ENCODE peak calls at places on chromosomes 11 and 22, in four cellular contexts. S, J, O and E are unnamed samples.

GRCh38 chr11:65500262-65501004 is 1.6 kb downstream of the MALAT1 start:
- DNase-seq in O (no peak), J (peak; percentile 50), S (peak; percentile 58), E (peak; percentile 20)

GRCh38 chr11:86624366-86624765 is 48.0 kb downstream of the ME3 start:
- DNase-seq in O (no peak), J (no peak), S (no peak), E (no peak)

GRCh38 chr22:28064941-28065340 is 145.9 kb upstream of the PITPNB start:
- DNase-seq in O (no peak), S (no peak), J (no peak), E (peak; percentile 16)

GRCh38 chr11:126415669-126416420 is 60.4 kb downstream of the ST3GAL4 start:
- DNase-seq in S (no peak), J (no peak), O (no peak), E (no peak)

GRCh38 chr11:70210051-70210501 is 7.0 kb downstream of the FADD start:
- DNase-seq in S (no peak), O (no peak), J (peak; percentile 66), E (peak; percentile 84)

GRCh38 chr22:31148516-31148915 is 8.2 kb upstream of the PLA2G3 start:
- DNase-seq in J (no peak), O (no peak), S (no peak), E (peak; percentile 14)

GRCh38 chr11:57648791-57649735 is 649 bp downstream of the YPEL4 start:
- DNase-seq in J (no peak), S (peak; percentile 48), O (no peak), E (no peak)

GRCh38 chr11:47523491-47524199 is 29.3 kb downstream of the CELF1 start:
- DNase-seq in J (peak; percentile 74), O (no peak), S (no peak), E (peak; percentile 75)

GRCh38 chr11:68014157-68014965 is 4.2 kb downstream of the ALDH3B1 start:
- DNase-seq in J (peak; percentile 97), O (peak; percentile 64), S (no peak), E (peak; percentile 73)

GRCh38 chr11:79269923-79270322 is 170.9 kb downstream of the TENM4 start:
- DNase-seq in J (no peak), O (no peak), S (no peak), E (no peak)

GRCh38 chr11:29989181-29989580 is 27.6 kb downstream of the KCNA4 start:
- DNase-seq in O (no peak), J (no peak), S (no peak), E (no peak)

GRCh38 chr11:63613517-63614135 is 607 bp downstream of the PLAAT3 start:
- DNase-seq in O (no peak), S (no peak), J (peak; percentile 34), E (no peak)

GRCh38 chr22:36298601-36299000 is 45.7 kb downstream of the APOL1 start:
- DNase-seq in J (no peak), O (no peak), S (no peak), E (no peak)

GRCh38 chr11:44016129-44016528 is 31.7 kb upstream of the ACCSL start:
- DNase-seq in J (peak; percentile 11), S (no peak), O (no peak), E (peak; percentile 64)

GRCh38 chr22:49764151-49764581 is 63.5 kb downstream of the BRD1 start:
- DNase-seq in S (no peak), O (no peak), J (no peak), E (no peak)

GRCh38 chr11:27469333-27469680 is 3.3 kb downstream of the LGR4 start:
- DNase-seq in J (no peak), S (no peak), O (no peak), E (no peak)

GRCh38 chr11:111731839-111732238 is 34.4 kb downstream of the PPP2R1B start:
- DNase-seq in O (no peak), J (no peak), S (no peak), E (no peak)

DNA sequence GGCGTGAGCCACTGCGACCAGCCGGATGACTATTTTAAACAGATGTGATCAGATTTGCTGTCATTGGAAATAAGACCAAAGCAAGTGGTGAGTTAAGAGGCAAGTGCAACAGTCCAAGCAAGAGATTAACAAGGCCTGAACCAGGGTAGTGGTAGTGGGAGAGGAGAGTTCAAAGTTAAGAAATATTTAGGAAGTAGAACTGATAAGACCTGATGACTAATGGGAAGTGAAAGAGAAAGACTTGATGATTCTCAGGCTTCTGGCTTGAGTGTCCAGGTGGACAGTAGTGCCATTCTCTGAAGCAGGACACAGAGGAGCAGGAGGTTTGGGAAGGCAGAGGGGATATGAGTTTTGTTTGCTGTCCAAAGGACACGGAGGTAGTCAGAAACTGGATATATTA is 7.2 kb downstream of the NDUFC2 start:
- DNase-seq in S (no peak), J (no peak), O (no peak), E (no peak)
- H3K79me2 ChIP-seq in S (peaks cover 17% of the 10 kb centered on the region), J (peaks cover 64% of the 10 kb centered on the region), O (peaks cover 67% of the 10 kb centered on the region), E (peaks cover 76% of the 10 kb centered on the region)

GRCh38 chr11:110289472-110289871 is 6.9 kb downstream of the RDX start:
- DNase-seq in J (no peak), O (no peak), S (no peak), E (peak; percentile 36)
- H3K79me2 ChIP-seq in J (peaks cover 100% of the 10 kb centered on the region), O (peaks cover 100% of the 10 kb centered on the region), S (peaks cover 44% of the 10 kb centered on the region), E (peaks cover 99% of the 10 kb centered on the region)

GRCh38 chr11:128515086-128515485 is 72.3 kb downstream of the ETS1 start:
- DNase-seq in O (no peak), J (no peak), S (no peak), E (no peak)
- H3K79me2 ChIP-seq in O (peaks cover 5% of the 10 kb centered on the region), J (peaks cover 100% of the 10 kb centered on the region), S (peaks cover 100% of the 10 kb centered on the region), E (peaks cover 100% of the 10 kb centered on the region)

DNA sequence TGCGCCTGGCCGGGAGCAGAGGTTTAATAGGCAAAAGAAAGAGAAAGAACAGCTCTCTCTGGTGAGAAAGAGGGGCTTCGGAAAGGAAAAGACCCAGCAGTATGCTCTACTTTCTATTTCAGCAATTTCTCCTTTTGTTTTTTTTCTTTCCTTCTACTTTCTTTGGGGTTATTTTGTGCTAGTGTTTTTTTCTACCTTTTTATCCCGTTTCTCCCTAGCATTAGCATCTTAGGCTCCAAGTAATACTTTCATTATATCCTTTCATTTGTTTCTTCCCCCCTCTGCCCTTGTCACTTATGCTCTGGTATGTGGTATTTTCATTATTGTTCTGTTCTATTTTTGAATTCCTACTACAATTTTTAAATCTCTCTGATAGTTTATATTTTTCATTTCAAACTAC is 4.5 kb downstream of the SNU13 start:
- DNase-seq in S (no peak), O (no peak), J (no peak), E (no peak)
- H3K79me2 ChIP-seq in S (peaks cover 94% of the 10 kb centered on the region), O (peaks cover 100% of the 10 kb centered on the region), J (peaks cover 98% of the 10 kb centered on the region), E (peaks cover 97% of the 10 kb centered on the region)

GRCh38 chr22:21621891-21622623 is 7.8 kb downstream of the YDJC start:
- DNase-seq in O (no peak), J (no peak), S (no peak), E (no peak)
- H3K79me2 ChIP-seq in O (peaks cover 74% of the 10 kb centered on the region), J (peaks cover 58% of the 10 kb centered on the region), S (peaks cover 67% of the 10 kb centered on the region), E (peaks cover 92% of the 10 kb centered on the region)

GRCh38 chr22:41541484-41541883 is 2.8 kb downstream of the POLR3H start:
- DNase-seq in O (no peak), S (no peak), J (no peak), E (no peak)

GRCh38 chr22:41538583-41538982 is 5.7 kb downstream of the POLR3H start:
- DNase-seq in S (no peak), O (no peak), J (no peak), E (no peak)

GRCh38 chr22:41540365-41540764 is 3.9 kb downstream of the POLR3H start:
- DNase-seq in O (no peak), S (no peak), J (no peak), E (no peak)

GRCh38 chr22:41539146-41540005 is 4.9 kb downstream of the POLR3H start:
- DNase-seq in O (no peak), S (no peak), J (no peak), E (no peak)

DNA sequence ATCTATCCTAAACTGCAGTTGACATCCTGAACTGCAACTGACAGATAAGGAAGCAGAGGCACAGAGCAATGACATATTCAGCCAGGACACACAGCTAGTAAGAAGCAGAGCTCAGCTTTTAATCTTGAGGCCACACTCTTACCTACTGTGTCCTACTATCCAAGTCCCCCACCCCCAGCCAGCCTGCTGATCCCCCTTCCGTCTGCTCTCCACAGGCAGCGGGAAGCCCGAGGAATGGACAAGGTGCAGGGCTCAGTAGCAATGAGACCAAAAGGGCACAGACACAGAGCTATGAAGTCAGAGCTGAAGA is 4.3 kb downstream of the POLR3H start:
- DNase-seq in S (no peak), J (no peak), O (no peak), E (no peak)
- H3K79me2 ChIP-seq in S (peaks cover 39% of the 10 kb centered on the region), J (peaks cover 58% of the 10 kb centered on the region), O (peaks cover 83% of the 10 kb centered on the region), E (peaks cover 68% of the 10 kb centered on the region)